ENCODE peak calls at places on chromosomes 12 and 14, in four cellular contexts. One of them, this sample, is unnamed.

GRCh38 chr14:101028971-101029667 is 125.6 kb upstream of the RTL1 start:
- DNase-seq in breast epithelium: no peak
- DNase-seq in suprapubic skin: peak; percentile 11
- DNase-seq in K562: no peak
- DNase-seq in this sample: no peak

GRCh38 chr12:9973951-9974350 is 2.7 kb downstream of the CLEC12A start:
- DNase-seq in suprapubic skin: no peak
- DNase-seq in breast epithelium: no peak
- DNase-seq in K562: no peak
- DNase-seq in this sample: no peak

GRCh38 chr12:124654666-124655316 is 87.4 kb upstream of the NCOR2 start:
- DNase-seq in K562: no peak
- DNase-seq in breast epithelium: peak; percentile 70
- DNase-seq in suprapubic skin: no peak
- DNase-seq in this sample: no peak

GRCh38 chr12:92109613-92110012 is 36.0 kb downstream of the BTG1 start:
- DNase-seq in K562: no peak
- DNase-seq in suprapubic skin: no peak
- DNase-seq in breast epithelium: no peak
- DNase-seq in this sample: no peak

GRCh38 chr14:56189306-56189705 is 71.1 kb downstream of the PELI2 start:
- DNase-seq in breast epithelium: no peak
- DNase-seq in K562: no peak
- DNase-seq in suprapubic skin: no peak
- DNase-seq in this sample: no peak

GRCh38 chr12:96829354-96829753 is 77.7 kb upstream of the NEDD1 start:
- DNase-seq in breast epithelium: no peak
- DNase-seq in suprapubic skin: no peak
- DNase-seq in K562: no peak
- DNase-seq in this sample: no peak

GRCh38 chr14:75003250-75004027 is 718 bp downstream of the EIF2B2 start:
- DNase-seq in suprapubic skin: peak; percentile 68
- DNase-seq in breast epithelium: no peak
- DNase-seq in K562: no peak
- DNase-seq in this sample: no peak

GRCh38 chr14:70698288-70698687 is 56.6 kb downstream of the TTC9 start:
- DNase-seq in K562: peak; percentile 37
- DNase-seq in breast epithelium: no peak
- DNase-seq in suprapubic skin: no peak
- DNase-seq in this sample: no peak

GRCh38 chr12:13609874-13610273 is 371.5 kb downstream of the GRIN2B start:
- DNase-seq in breast epithelium: no peak
- DNase-seq in K562: no peak
- DNase-seq in suprapubic skin: no peak
- DNase-seq in this sample: no peak

GRCh38 chr12:117412465-117413190 is 51.2 kb upstream of the NOS1 start:
- DNase-seq in breast epithelium: no peak
- DNase-seq in K562: no peak
- DNase-seq in suprapubic skin: no peak
- DNase-seq in this sample: no peak

GRCh38 chr12:26833692-26834168 is 736 bp upstream of the ITPR2 start:
- DNase-seq in K562: no peak
- DNase-seq in suprapubic skin: no peak
- DNase-seq in breast epithelium: peak; percentile 56
- DNase-seq in this sample: peak; percentile 45

GRCh38 chr14:71692496-71692895 is 239.7 kb upstream of the RGS6 start:
- DNase-seq in suprapubic skin: no peak
- DNase-seq in K562: no peak
- DNase-seq in breast epithelium: no peak
- DNase-seq in this sample: no peak

GRCh38 chr14:104786726-104787675 is 8.5 kb downstream of the AKT1 start:
- DNase-seq in breast epithelium: no peak
- DNase-seq in suprapubic skin: no peak
- DNase-seq in K562: no peak
- DNase-seq in this sample: no peak

GRCh38 chr14:90294872-90295271 is 36.9 kb downstream of the NRDE2 start:
- DNase-seq in K562: no peak
- DNase-seq in suprapubic skin: no peak
- DNase-seq in breast epithelium: no peak
- DNase-seq in this sample: no peak

GRCh38 chr12:122282066-122282465 is 15.8 kb upstream of the VPS33A start:
- DNase-seq in K562: no peak
- DNase-seq in suprapubic skin: no peak
- DNase-seq in breast epithelium: no peak
- DNase-seq in this sample: no peak

GRCh38 chr14:24032727-24033418 is 18.9 kb upstream of the CARMIL3 start:
- DNase-seq in suprapubic skin: no peak
- DNase-seq in breast epithelium: no peak
- DNase-seq in K562: no peak
- DNase-seq in this sample: no peak

GRCh38 chr12:88015825-88016224 is 13.4 kb downstream of the C12orf50 start:
- DNase-seq in K562: no peak
- DNase-seq in suprapubic skin: no peak
- DNase-seq in breast epithelium: no peak
- DNase-seq in this sample: no peak

GRCh38 chr12:118304093-118304492 is 68.6 kb downstream of the TAOK3 start:
- DNase-seq in suprapubic skin: no peak
- DNase-seq in breast epithelium: no peak
- DNase-seq in K562: no peak
- DNase-seq in this sample: no peak

GRCh38 chr12:50734409-50735263 is 29.3 kb upstream of the ATF1 start:
- DNase-seq in suprapubic skin: no peak
- DNase-seq in K562: peak; percentile 27
- DNase-seq in breast epithelium: no peak
- DNase-seq in this sample: peak; percentile 25

GRCh38 chr14:106417224-106418049 is 891.1 kb downstream of the TMEM121 start:
- DNase-seq in suprapubic skin: peak; percentile 69
- DNase-seq in breast epithelium: no peak
- DNase-seq in K562: peak; percentile 60
- DNase-seq in this sample: no peak

GRCh38 chr14:71555654-71556559 is 376.3 kb upstream of the RGS6 start:
- DNase-seq in breast epithelium: no peak
- DNase-seq in suprapubic skin: no peak
- DNase-seq in K562: no peak
- DNase-seq in this sample: no peak

GRCh38 chr12:14841761-14842160 is 1.6 kb downstream of the ART4 start:
- DNase-seq in breast epithelium: no peak
- DNase-seq in suprapubic skin: peak; percentile 76
- DNase-seq in K562: no peak
- DNase-seq in this sample: no peak

GRCh38 chr14:37985826-37986470 is 221.8 kb upstream of the SSTR1 start:
- DNase-seq in suprapubic skin: no peak
- DNase-seq in K562: peak; percentile 5
- DNase-seq in breast epithelium: no peak
- DNase-seq in this sample: peak; percentile 57

GRCh38 chr12:49200882-49201594 is 12.2 kb upstream of the TUBA1A start:
- DNase-seq in breast epithelium: no peak
- DNase-seq in suprapubic skin: no peak
- DNase-seq in K562: peak; percentile 63
- DNase-seq in this sample: no peak

GRCh38 chr12:123369209-123369608 is 4.6 kb upstream of the SBNO1 start:
- DNase-seq in K562: no peak
- DNase-seq in suprapubic skin: no peak
- DNase-seq in breast epithelium: no peak
- DNase-seq in this sample: no peak

GRCh38 chr12:80607361-80608135 is 99.9 kb upstream of the MYF6 start:
- DNase-seq in K562: no peak
- DNase-seq in suprapubic skin: no peak
- DNase-seq in breast epithelium: no peak
- DNase-seq in this sample: no peak

GRCh38 chr12:115335048-115335447 is 651.1 kb upstream of the TBX3 start:
- DNase-seq in K562: no peak
- DNase-seq in breast epithelium: no peak
- DNase-seq in suprapubic skin: no peak
- DNase-seq in this sample: no peak

GRCh38 chr12:109566424-109566823 is 6.9 kb downstream of the MMAB start:
- DNase-seq in breast epithelium: no peak
- DNase-seq in suprapubic skin: no peak
- DNase-seq in K562: no peak
- DNase-seq in this sample: no peak

GRCh38 chr12:108875682-108876361 is 4.1 kb upstream of the DAO start:
- DNase-seq in suprapubic skin: no peak
- DNase-seq in breast epithelium: no peak
- DNase-seq in K562: no peak
- DNase-seq in this sample: no peak

GRCh38 chr14:92012121-92012748 is 27.6 kb downstream of the TRIP11 start:
- DNase-seq in suprapubic skin: no peak
- DNase-seq in breast epithelium: no peak
- DNase-seq in K562: no peak
- DNase-seq in this sample: no peak

GRCh38 chr12:96347130-96347699 is 53.0 kb downstream of the CDK17 start:
- DNase-seq in K562: no peak
- DNase-seq in suprapubic skin: no peak
- DNase-seq in breast epithelium: no peak
- DNase-seq in this sample: no peak

GRCh38 chr14:77965919-77966435 is 166.1 kb downstream of the ADCK1 start:
- DNase-seq in K562: peak; percentile 20
- DNase-seq in suprapubic skin: no peak
- DNase-seq in breast epithelium: no peak
- DNase-seq in this sample: no peak

GRCh38 chr12:106126441-106127288 is 12.1 kb downstream of the NUAK1 start:
- DNase-seq in breast epithelium: no peak
- DNase-seq in suprapubic skin: no peak
- DNase-seq in K562: no peak
- DNase-seq in this sample: no peak

GRCh38 chr14:93231129-93231979 is 24.3 kb downstream of the UBR7 start:
- DNase-seq in breast epithelium: no peak
- DNase-seq in suprapubic skin: no peak
- DNase-seq in K562: no peak
- DNase-seq in this sample: no peak

GRCh38 chr14:32230695-32231280 is 27.7 kb upstream of the RNU6-8 start:
- DNase-seq in breast epithelium: no peak
- DNase-seq in K562: no peak
- DNase-seq in suprapubic skin: no peak
- DNase-seq in this sample: no peak

GRCh38 chr12:132174015-132174660 is 29.9 kb downstream of the NOC4L start:
- DNase-seq in K562: no peak
- DNase-seq in breast epithelium: no peak
- DNase-seq in suprapubic skin: no peak
- DNase-seq in this sample: no peak

GRCh38 chr14:46451800-46452199 is 199.8 kb downstream of the RPL10L start:
- DNase-seq in suprapubic skin: no peak
- DNase-seq in breast epithelium: no peak
- DNase-seq in K562: no peak
- DNase-seq in this sample: no peak

GRCh38 chr12:67991158-67991557 is 1.9 kb downstream of the IFNG-AS1 start:
- DNase-seq in breast epithelium: no peak
- DNase-seq in suprapubic skin: no peak
- DNase-seq in K562: no peak
- DNase-seq in this sample: no peak

GRCh38 chr12:2262449-2262848 is 209.7 kb downstream of the CACNA1C start:
- DNase-seq in K562: no peak
- DNase-seq in breast epithelium: peak; percentile 22
- DNase-seq in suprapubic skin: no peak
- DNase-seq in this sample: no peak
- H3K4me3 ChIP-seq in K562: no peak overlapping the region
- H3K4me3 ChIP-seq in breast epithelium: no peak overlapping the region
- H3K4me3 ChIP-seq in suprapubic skin: no peak overlapping the region
- H3K4me3 ChIP-seq in this sample: no peak overlapping the region

DNA sequence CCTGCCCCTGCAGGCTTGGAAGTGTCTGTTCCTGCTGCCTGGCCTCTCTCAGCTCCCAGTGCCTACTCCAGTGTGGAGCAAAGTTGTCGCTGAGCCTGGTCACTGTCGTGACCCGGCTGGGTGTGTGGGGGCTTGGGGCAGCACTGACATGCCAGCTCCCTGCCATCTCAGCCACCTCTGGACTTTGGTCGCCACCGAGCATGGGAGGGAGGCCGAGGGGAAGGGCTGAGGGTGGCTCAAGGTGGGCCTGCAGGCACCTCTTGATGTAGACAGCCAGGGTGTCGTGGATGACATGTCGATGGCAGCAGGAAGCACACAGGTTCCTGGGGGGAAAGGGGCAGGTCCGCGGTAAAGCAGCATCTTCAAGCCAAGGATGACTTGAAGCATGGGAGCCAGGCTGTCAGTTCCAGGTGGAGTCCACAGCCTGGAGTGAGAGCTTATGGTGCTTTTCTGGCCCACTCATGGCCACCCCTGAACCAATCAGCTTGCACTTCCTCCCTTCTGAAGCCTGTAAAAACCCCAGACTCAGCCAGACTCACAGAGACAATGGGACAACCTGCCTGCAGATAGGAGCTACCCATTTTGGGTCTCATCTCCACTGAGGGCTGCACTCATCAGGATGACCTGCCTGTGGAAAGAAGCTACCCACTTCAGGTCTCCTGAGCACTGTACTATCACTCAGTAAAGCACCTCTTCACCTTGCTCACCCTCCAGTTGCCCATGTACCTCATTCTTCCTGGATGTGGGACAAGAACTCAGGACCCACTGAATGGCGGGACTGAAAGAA is 210.1 kb downstream of the MON2 start:
- DNase-seq in breast epithelium: no peak
- DNase-seq in suprapubic skin: no peak
- DNase-seq in K562: no peak
- DNase-seq in this sample: no peak
- H3K36me3 ChIP-seq in breast epithelium: no peaks in the 10 kb centered on the region
- H3K36me3 ChIP-seq in suprapubic skin: no peaks in the 10 kb centered on the region
- H3K36me3 ChIP-seq in K562: no peaks in the 10 kb centered on the region
- H3K36me3 ChIP-seq in this sample: peaks cover 6% of the 10 kb centered on the region

GRCh38 chr14:99502989-99503421 is 21.8 kb downstream of the CCNK start:
- DNase-seq in K562: no peak
- DNase-seq in breast epithelium: no peak
- DNase-seq in suprapubic skin: no peak
- DNase-seq in this sample: peak; percentile 55
- H3K27ac ChIP-seq in K562: no peak overlapping the region
- H3K27ac ChIP-seq in breast epithelium: no peak overlapping the region
- H3K27ac ChIP-seq in suprapubic skin: no peak overlapping the region
- H3K27ac ChIP-seq in this sample: no peak overlapping the region

DNA sequence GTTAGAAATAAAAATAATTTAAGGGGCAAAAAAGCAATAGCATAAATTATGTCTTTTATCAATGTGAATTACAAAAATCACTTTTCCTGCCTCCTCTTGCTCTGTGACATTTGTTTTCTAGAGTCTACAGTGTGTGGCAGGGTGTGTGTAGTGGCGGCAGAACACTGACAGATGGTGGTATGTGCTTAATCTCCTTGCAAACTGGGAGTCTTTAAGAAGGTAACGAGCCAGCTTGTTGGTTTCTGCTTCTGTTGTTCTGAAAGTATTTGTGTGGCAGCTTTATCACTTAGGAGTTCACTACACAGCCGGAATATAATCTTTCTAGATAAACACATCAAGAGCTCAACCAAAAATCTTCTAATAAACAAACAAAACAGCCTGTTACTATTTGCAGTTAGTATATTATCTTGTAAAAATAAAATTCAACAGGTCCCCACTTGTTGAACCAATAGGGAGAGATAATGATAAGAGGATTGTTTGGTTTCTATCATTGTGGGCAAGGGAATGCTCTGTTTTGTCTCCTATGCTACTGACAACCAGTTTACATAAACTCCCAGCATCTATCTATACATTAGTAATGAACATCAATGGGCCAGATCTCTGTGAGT is 13.0 kb downstream of the CDKL1 start:
- DNase-seq in suprapubic skin: no peak
- DNase-seq in K562: no peak
- DNase-seq in breast epithelium: no peak
- DNase-seq in this sample: no peak
- H3K4me3 ChIP-seq in suprapubic skin: no peak overlapping the region
- H3K4me3 ChIP-seq in K562: no peak overlapping the region
- H3K4me3 ChIP-seq in breast epithelium: no peak overlapping the region
- H3K4me3 ChIP-seq in this sample: no peak overlapping the region

GRCh38 chr14:94897092-94897491 is 127.2 kb upstream of the GSC start:
- DNase-seq in suprapubic skin: no peak
- DNase-seq in breast epithelium: no peak
- DNase-seq in K562: no peak
- DNase-seq in this sample: no peak
- H3K36me3 ChIP-seq in suprapubic skin: no peaks in the 10 kb centered on the region
- H3K36me3 ChIP-seq in breast epithelium: no peaks in the 10 kb centered on the region
- H3K36me3 ChIP-seq in K562: no peaks in the 10 kb centered on the region
- H3K36me3 ChIP-seq in this sample: no peaks in the 10 kb centered on the region